ENCODE peak calls at places on chromosomes 6 and 20, in eight cellular contexts. K, L, J, U, Z, C, O and B are unnamed samples.

GRCh38 chr6:81362246-81362645 is 390.2 kb downstream of the TENT5A start:
- DNase-seq in L (no peak), K (no peak), U (no peak), O (no peak), J (no peak), Z (no peak), C (no peak), B (no peak)

GRCh38 chr20:63689046-63690000 is 7.1 kb upstream of the TNFRSF6B start:
- DNase-seq in L (no peak), U (no peak), Z (no peak), O (no peak), C (no peak), K (no peak), J (no peak), B (peak)

GRCh38 chr6:10613077-10613476 is 81.3 kb downstream of the C6orf52 start:
- DNase-seq in L (no peak), U (no peak), C (no peak), J (no peak), Z (no peak), O (no peak), K (no peak), B (no peak)

GRCh38 chr20:44692932-44693476 is 22.2 kb upstream of the CCN5 start:
- DNase-seq in K (peak), U (no peak), C (no peak), O (peak), J (no peak), Z (no peak), L (no peak), B (peak)

GRCh38 chr20:2470051-2470431 is 548 bp downstream of the SNRPB start:
- DNase-seq in J (peak), L (peak), K (no peak), Z (peak), C (peak), O (no peak), U (peak), B (no peak)

GRCh38 chr20:17343091-17343490 is 116.3 kb downstream of the PCSK2 start:
- DNase-seq in K (no peak), Z (no peak), O (no peak), J (no peak), L (no peak), C (no peak), U (no peak), B (no peak)

GRCh38 chr6:110495949-110496348 is 19.5 kb upstream of the SLC22A16 start:
- DNase-seq in O (no peak), L (peak), J (no peak), K (no peak), Z (no peak), U (no peak), C (no peak), B (no peak)

GRCh38 chr6:157599191-157599590 is 218.2 kb downstream of the ZDHHC14 start:
- DNase-seq in L (no peak), J (no peak), U (no peak), C (no peak), Z (no peak), O (no peak), K (no peak), B (peak)

GRCh38 chr20:48679603-48680002 is 148.2 kb downstream of the PREX1 start:
- DNase-seq in J (peak), O (no peak), C (no peak), K (no peak), U (no peak), Z (no peak), L (no peak), B (no peak)

GRCh38 chr6:158514176-158514575 is 45.7 kb upstream of the TMEM181 start:
- DNase-seq in U (no peak), C (no peak), L (no peak), K (no peak), Z (no peak), J (no peak), O (no peak), B (peak)

GRCh38 chr6:9159051-9159450 is 723.7 kb upstream of the SLC35B3 start:
- DNase-seq in O (no peak), J (no peak), U (no peak), C (no peak), L (no peak), Z (no peak), K (no peak), B (no peak)

GRCh38 chr6:34083227-34083889 is 62.5 kb downstream of the GRM4 start:
- DNase-seq in O (no peak), L (no peak), C (no peak), U (no peak), Z (no peak), J (no peak), K (no peak), B (no peak)

GRCh38 chr6:94065707-94066337 is 646.5 kb upstream of the EPHA7 start:
- DNase-seq in C (no peak), L (no peak), U (no peak), O (no peak), Z (no peak), J (peak), K (no peak), B (no peak)

GRCh38 chr6:86355271-86355670 is 582.1 kb upstream of the HTR1E start:
- DNase-seq in U (no peak), L (no peak), Z (no peak), J (no peak), C (no peak), K (no peak), O (no peak), B (no peak)

GRCh38 chr6:46023216-46023915 is 7.7 kb upstream of the CLIC5 start:
- DNase-seq in C (no peak), K (no peak), L (no peak), U (no peak), O (no peak), J (no peak), Z (no peak), B (no peak)